ENCODE peak calls at places on chromosomes 16 and 17, in eight cellular contexts. N is Calu3, E is GM12865, U is stomach, T is ACHN, O is head of caudate nucleus, M is RPMI7951, V is NCI-H1417. J is an unnamed sample.
A peak's percentile ranks its signal among the peaks of the same experiment; 100 is the strongest.

GRCh38 chr17:57527437-57528083 is 217.5 kb downstream of the CCDC182 start:
- DNase-seq in N (no peak), E (no peak), U (no peak), T (no peak), O (no peak), M (no peak), V (no peak), J (no peak)

GRCh38 chr17:17059301-17059890 is 17.1 kb downstream of the MPRIP start:
- DNase-seq in N (no peak), E (no peak), U (no peak), T (no peak), O (peak; percentile 4), M (no peak), V (no peak), J (no peak)

GRCh38 chr16:88570691-88571092 is 489 bp downstream of the ZC3H18 start:
- DNase-seq in N (no peak), E (peak; percentile 41), U (no peak), T (peak; percentile 39), O (no peak), M (peak; percentile 26), V (no peak), J (no peak)

GRCh38 chr17:80060629-80061028 is 24.2 kb downstream of the CCDC40 start:
- DNase-seq in N (no peak), E (no peak), U (no peak), T (no peak), O (no peak), M (no peak), V (no peak), J (no peak)

GRCh38 chr16:31148281-31148728 is 1.6 kb downstream of the PRSS36 start:
- DNase-seq in N (peak; percentile 83), E (no peak), U (peak; percentile 87), T (no peak), O (no peak), M (no peak), V (no peak), J (no peak)

GRCh38 chr17:10102817-10103216 is 95.6 kb downstream of the GAS7 start:
- DNase-seq in N (no peak), E (no peak), U (no peak), T (no peak), O (no peak), M (no peak), V (no peak), J (no peak)

GRCh38 chr17:3681565-3681964 is 13.0 kb downstream of the EMC6 start:
- DNase-seq in N (no peak), E (no peak), U (no peak), T (no peak), O (no peak), M (no peak), V (no peak), J (no peak)

GRCh38 chr16:57859331-57859730 is 57.0 kb upstream of the KIFC3 start:
- DNase-seq in N (peak; percentile 49), E (no peak), U (no peak), T (peak; percentile 72), O (no peak), M (peak; percentile 65), V (no peak), J (no peak)

GRCh38 chr17:76805319-76805718 is 62.9 kb upstream of the MGAT5B start:
- DNase-seq in N (no peak), E (no peak), U (no peak), T (no peak), O (no peak), M (no peak), V (no peak), J (peak; percentile 58)

GRCh38 chr17:59328534-59329095 is 2.8 kb upstream of the YPEL2 start:
- DNase-seq in N (no peak), E (no peak), U (no peak), T (no peak), O (no peak), M (no peak), V (no peak), J (no peak)

GRCh38 chr16:4136229-4136813 is 20.1 kb upstream of the ADCY9 start:
- DNase-seq in N (peak; percentile 84), E (no peak), U (peak; percentile 82), T (no peak), O (no peak), M (no peak), V (no peak), J (no peak)

GRCh38 chr17:58587713-58588117 is 73.3 kb upstream of the MTMR4 start:
- DNase-seq in N (peak; percentile 44), E (peak; percentile 72), U (peak; percentile 62), T (peak; percentile 63), O (peak; percentile 40), M (peak; percentile 19), V (peak; percentile 33), J (no peak)

GRCh38 chr16:5642470-5642869 is 544.9 kb upstream of the EEF2KMT start:
- DNase-seq in N (no peak), E (no peak), U (no peak), T (no peak), O (no peak), M (no peak), V (peak; percentile 3), J (no peak)